ENCODE peak calls at places on chromosomes 12 and 14, in four cellular contexts. E is sigmoid colon, I is stomach, P is transverse colon. F is an unnamed sample.

GRCh38 chr12:54173066-54173726 is 15.6 kb downstream of the SMUG1 start:
- DNase-seq in E (peak; percentile 70), I (peak; percentile 52), P (peak; percentile 38), F (no peak)

GRCh38 chr14:65169351-65169750 is 67.0 kb upstream of the MAX start:
- DNase-seq in E (no peak), I (no peak), P (no peak), F (no peak)

GRCh38 chr14:32925439-32925838 is 13.2 kb upstream of the NPAS3 start:
- DNase-seq in E (no peak), I (no peak), P (no peak), F (no peak)

GRCh38 chr12:48882325-48882687 is 16.6 kb upstream of the RND1 start:
- DNase-seq in E (no peak), I (peak; percentile 56), P (no peak), F (no peak)

GRCh38 chr14:91281346-91281745 is 36.8 kb upstream of the GPR68 start:
- DNase-seq in E (no peak), I (no peak), P (no peak), F (peak; percentile 36)

GRCh38 chr12:47556631-47557030 is 149.2 kb downstream of the RPAP3 start:
- DNase-seq in E (no peak), I (no peak), P (no peak), F (no peak)

GRCh38 chr12:19515179-19515578 is 75.9 kb downstream of the AEBP2 start:
- DNase-seq in E (no peak), I (no peak), P (no peak), F (no peak)

GRCh38 chr14:99570542-99571302 is 33.3 kb downstream of the CCDC85C start:
- DNase-seq in E (no peak), I (no peak), P (no peak), F (no peak)

GRCh38 chr12:6074979-6075585 is 49.4 kb downstream of the VWF start:
- DNase-seq in E (no peak), I (peak; percentile 33), P (peak; percentile 36), F (peak; percentile 83)

GRCh38 chr12:89073027-89073398 is 279.3 kb downstream of the DUSP6 start:
- DNase-seq in E (no peak), I (no peak), P (no peak), F (no peak)

GRCh38 chr12:90829044-90829443 is 125.9 kb downstream of the CCER1 start:
- DNase-seq in E (no peak), I (no peak), P (no peak), F (no peak)

GRCh38 chr12:75634244-75635222 is 123.1 kb upstream of the KRR1 start:
- DNase-seq in E (no peak), I (no peak), P (no peak), F (no peak)

GRCh38 chr14:21668377-21668776 is 5.2 kb downstream of the OR4E1 start:
- DNase-seq in E (no peak), I (no peak), P (no peak), F (no peak)

GRCh38 chr14:58718226-58718625 is 80.5 kb downstream of the DACT1 start:
- DNase-seq in E (no peak), I (no peak), P (no peak), F (no peak)

GRCh38 chr14:59564356-59564755 is 12.3 kb downstream of the CCDC175 start:
- DNase-seq in E (no peak), I (no peak), P (no peak), F (no peak)

GRCh38 chr14:49792618-49793017 is 24.7 kb downstream of the KLHDC2 start:
- DNase-seq in E (no peak), I (no peak), P (no peak), F (no peak)

GRCh38 chr12:32702470-32702869 is 23.4 kb downstream of the DNM1L start:
- DNase-seq in E (no peak), I (no peak), P (no peak), F (no peak)

GRCh38 chr14:60652674-60653387 is 3.6 kb upstream of the SIX1 start:
- DNase-seq in E (no peak), I (no peak), P (no peak), F (no peak)

GRCh38 chr14:87139299-87139698 is 853.7 kb downstream of the GALC start:
- DNase-seq in E (no peak), I (no peak), P (no peak), F (no peak)

GRCh38 chr12:53985900-53986685 is 1.1 kb downstream of the HOXC10 start:
- DNase-seq in E (no peak), I (no peak), P (no peak), F (no peak)

GRCh38 chr12:117832459-117833457 is 136.0 kb downstream of the KSR2 start:
- DNase-seq in E (peak; percentile 28), I (no peak), P (no peak), F (no peak)

GRCh38 chr12:53211476-53212381 is 4.7 kb upstream of the ITGB7 start:
- DNase-seq in E (no peak), I (no peak), P (no peak), F (peak; percentile 78)

GRCh38 chr12:77064891-77065360 is 443 bp downstream of the E2F7 start:
- DNase-seq in E (peak; percentile 64), I (no peak), P (no peak), F (no peak)

GRCh38 chr12:5022465-5023061 is 21.1 kb upstream of the KCNA5 start:
- DNase-seq in E (no peak), I (peak; percentile 44), P (peak; percentile 36), F (peak; percentile 82)

GRCh38 chr14:51396222-51396815 is 156.3 kb downstream of the TMX1 start:
- DNase-seq in E (peak; percentile 78), I (no peak), P (peak; percentile 13), F (no peak)

GRCh38 chr12:43776498-43776897 is 17.7 kb downstream of the IRAK4 start:
- DNase-seq in E (no peak), I (no peak), P (no peak), F (no peak)

GRCh38 chr12:13523926-13524325 is 327.4 kb downstream of the EMP1 start:
- DNase-seq in E (no peak), I (no peak), P (no peak), F (no peak)

GRCh38 chr14:44339256-44339655 is 167.8 kb downstream of the FSCB start:
- DNase-seq in E (no peak), I (no peak), P (no peak), F (no peak)

GRCh38 chr12:110578522-110579238 is 4.4 kb downstream of the PPTC7 start:
- DNase-seq in E (no peak), I (no peak), P (no peak), F (no peak)

GRCh38 chr12:116199160-116199559 is 78.3 kb downstream of the MED13L start:
- DNase-seq in E (no peak), I (no peak), P (no peak), F (no peak)

GRCh38 chr14:49621114-49621881 is 699 bp downstream of the MGAT2 start:
- DNase-seq in E (peak; percentile 86), I (peak; percentile 63), P (peak; percentile 75), F (peak; percentile 97)

GRCh38 chr14:40113671-40114070 is 681.4 kb upstream of the FBXO33 start:
- DNase-seq in E (no peak), I (no peak), P (no peak), F (no peak)

GRCh38 chr14:30882431-30882830 is 8.1 kb downstream of the COCH start:
- DNase-seq in E (no peak), I (no peak), P (no peak), F (no peak)

GRCh38 chr12:59149995-59150642 is 229.8 kb upstream of the LRIG3 start:
- DNase-seq in E (no peak), I (no peak), P (no peak), F (no peak)

GRCh38 chr14:21309238-21309636 is 29.4 kb downstream of the RPGRIP1 start:
- DNase-seq in E (no peak), I (no peak), P (no peak), F (no peak)

GRCh38 chr14:51939211-51939705 is 50.1 kb upstream of the RTRAF start:
- DNase-seq in E (peak; percentile 71), I (no peak), P (no peak), F (no peak)

GRCh38 chr14:104973215-104974145 is 4.7 kb downstream of the AHNAK2 start:
- DNase-seq in E (peak; percentile 97), I (peak; percentile 84), P (peak; percentile 87), F (peak; percentile 72)
- TF ChIP-seq POLR2AphosphoS5 in E (peak; percentile 57), I (peak; percentile 47), P (peak; percentile 46), F (peak; percentile 13)

GRCh38 chr12:124906606-124907261 is 7.7 kb downstream of the UBC start:
- DNase-seq in E (peak; percentile 95), I (peak; percentile 94), P (peak; percentile 95), F (peak; percentile 85)

GRCh38 chr12:124914392-124915248 is at the start of gene UBC:
- DNase-seq in E (peak; percentile 98), I (peak; percentile 93), P (peak; percentile 95), F (peak; percentile 97)

GRCh38 chr12:124910561-124911478 is 3.6 kb downstream of the UBC start:
- DNase-seq in E (no peak), I (no peak), P (no peak), F (no peak)

GRCh38 chr12:124913474-124914391 is 717 bp downstream of the UBC start:
- DNase-seq in E (peak; percentile 94), I (peak; percentile 91), P (peak; percentile 94), F (peak; percentile 98)

DNA sequence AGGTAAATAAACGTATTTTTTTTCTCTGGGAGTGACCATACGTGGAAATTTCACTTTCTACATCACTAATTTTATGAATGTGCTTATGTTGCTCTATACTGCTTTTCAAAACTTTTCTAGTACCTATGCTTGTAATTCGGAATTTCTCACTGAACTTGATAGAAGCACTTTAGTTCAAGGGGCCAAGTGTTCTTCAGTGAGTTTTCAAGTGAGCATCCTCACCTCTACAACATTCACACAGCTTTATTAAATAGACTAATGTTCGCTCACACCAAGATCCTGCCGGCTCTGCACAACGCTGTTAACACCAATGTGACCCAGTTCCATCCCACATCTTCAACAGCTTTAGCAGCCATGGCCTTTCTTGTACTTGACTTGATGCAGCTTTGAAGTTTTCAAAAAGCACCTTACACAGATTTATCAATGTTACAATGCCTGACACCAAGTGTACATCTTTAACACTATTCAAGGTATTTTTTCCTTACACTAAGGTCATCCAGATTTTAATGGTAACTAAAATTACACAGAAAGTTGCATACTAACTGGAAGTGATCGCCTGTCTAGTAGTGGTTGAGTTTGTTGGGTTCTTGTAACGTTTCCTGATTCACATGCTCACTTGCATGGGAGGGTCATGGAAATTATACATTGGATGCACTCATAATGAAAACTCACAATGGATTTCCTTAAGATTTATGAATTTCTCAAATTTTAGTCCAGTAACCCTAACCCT is 4.5 kb downstream of the UBC start:
- DNase-seq in E (no peak), I (no peak), P (no peak), F (no peak)
- TF ChIP-seq POLR2A in E (no peak), I (peak; percentile 70), P (peak; percentile 3), F (no peak)

DNA sequence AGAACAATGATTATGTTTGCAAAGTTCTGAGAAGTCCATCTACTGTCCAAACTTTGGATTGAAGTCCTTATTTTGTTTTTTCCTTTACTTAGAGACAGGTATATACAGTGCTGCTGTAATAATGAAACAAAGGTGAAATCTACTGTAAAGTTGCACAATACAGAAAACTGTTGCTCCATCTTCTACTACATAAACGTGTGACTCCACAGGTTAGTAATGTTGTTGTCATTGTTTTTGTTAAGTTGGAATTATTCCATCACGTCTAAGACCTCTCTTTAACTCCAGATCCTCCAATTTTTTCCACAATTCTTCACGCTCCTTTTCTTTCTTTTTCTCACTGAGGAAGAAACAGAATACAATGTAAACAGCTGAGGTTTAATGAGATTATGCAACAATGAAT is 57.0 kb upstream of the GPHB5 start:
- DNase-seq in E (no peak), I (no peak), P (no peak), F (no peak)
- H3K27ac ChIP-seq in E (no peak overlapping the region), I (no peak overlapping the region), P (no peak overlapping the region), F (no peak overlapping the region)

GRCh38 chr12:132489602-132490239 is at the start of gene FBRSL1:
- DNase-seq in E (peak; percentile 94), I (peak; percentile 93), P (peak; percentile 95), F (peak; percentile 98)
- TF ChIP-seq POLR2AphosphoS5 in E (peak; percentile 85), I (peak; percentile 56), P (peak; percentile 73), F (peak; percentile 83)

F was measured in spleen.